ENCODE peak calls at places on chromosome 12, in ten cellular contexts. One of them, this sample, is unnamed. For H3K4me1 and H3K36me3, the result is how much of the 10 kb centered on the place peaks cover.

GRCh38 chr12:49108958-49109404 is 1.7 kb downstream of the LMBR1L start:
- DNase-seq in CD4-positive, CD25-positive, alpha-beta regulatory T cell: no peak
- DNase-seq in Panc1: no peak
- DNase-seq in astrocyte: no peak
- DNase-seq in CD8-positive, alpha-beta memory T cell: no peak
- DNase-seq in neural progenitor cell: no peak
- DNase-seq in naive thymus-derived CD4-positive, alpha-beta T cell: no peak
- DNase-seq in IMR-90: peak
- DNase-seq in body of pancreas: peak
- DNase-seq in tibial artery: peak
- DNase-seq in this sample: no peak

GRCh38 chr12:93657076-93657475 is 20.1 kb upstream of the CRADD start:
- DNase-seq in CD4-positive, CD25-positive, alpha-beta regulatory T cell: no peak
- DNase-seq in Panc1: no peak
- DNase-seq in astrocyte: no peak
- DNase-seq in CD8-positive, alpha-beta memory T cell: no peak
- DNase-seq in neural progenitor cell: no peak
- DNase-seq in naive thymus-derived CD4-positive, alpha-beta T cell: no peak
- DNase-seq in IMR-90: peak
- DNase-seq in body of pancreas: no peak
- DNase-seq in tibial artery: no peak
- DNase-seq in this sample: no peak

GRCh38 chr12:1949771-1950470 is 31.5 kb upstream of the CACNA2D4 start:
- DNase-seq in CD4-positive, CD25-positive, alpha-beta regulatory T cell: peak
- DNase-seq in Panc1: no peak
- DNase-seq in astrocyte: no peak
- DNase-seq in CD8-positive, alpha-beta memory T cell: no peak
- DNase-seq in neural progenitor cell: no peak
- DNase-seq in naive thymus-derived CD4-positive, alpha-beta T cell: no peak
- DNase-seq in IMR-90: no peak
- DNase-seq in body of pancreas: peak
- DNase-seq in tibial artery: no peak
- DNase-seq in this sample: no peak

GRCh38 chr12:98587084-98587483 is 6.4 kb upstream of the SLC25A3 start:
- DNase-seq in CD4-positive, CD25-positive, alpha-beta regulatory T cell: no peak
- DNase-seq in Panc1: no peak
- DNase-seq in astrocyte: no peak
- DNase-seq in CD8-positive, alpha-beta memory T cell: no peak
- DNase-seq in neural progenitor cell: no peak
- DNase-seq in naive thymus-derived CD4-positive, alpha-beta T cell: no peak
- DNase-seq in IMR-90: no peak
- DNase-seq in body of pancreas: no peak
- DNase-seq in tibial artery: no peak
- DNase-seq in this sample: no peak

GRCh38 chr12:93857279-93857894 is 180.2 kb downstream of the CRADD start:
- DNase-seq in CD4-positive, CD25-positive, alpha-beta regulatory T cell: no peak
- DNase-seq in Panc1: no peak
- DNase-seq in astrocyte: peak
- DNase-seq in CD8-positive, alpha-beta memory T cell: no peak
- DNase-seq in neural progenitor cell: no peak
- DNase-seq in naive thymus-derived CD4-positive, alpha-beta T cell: no peak
- DNase-seq in IMR-90: peak
- DNase-seq in body of pancreas: no peak
- DNase-seq in tibial artery: no peak
- DNase-seq in this sample: no peak

GRCh38 chr12:98653866-98654493 is 8.9 kb downstream of the APAF1 start:
- DNase-seq in CD4-positive, CD25-positive, alpha-beta regulatory T cell: peak
- DNase-seq in Panc1: no peak
- DNase-seq in astrocyte: peak
- DNase-seq in CD8-positive, alpha-beta memory T cell: no peak
- DNase-seq in neural progenitor cell: peak
- DNase-seq in naive thymus-derived CD4-positive, alpha-beta T cell: peak
- DNase-seq in IMR-90: peak
- DNase-seq in body of pancreas: no peak
- DNase-seq in tibial artery: no peak
- DNase-seq in this sample: peak

GRCh38 chr12:1769809-1770494 is 50.4 kb upstream of the LRTM2 start:
- DNase-seq in CD4-positive, CD25-positive, alpha-beta regulatory T cell: no peak
- DNase-seq in Panc1: no peak
- DNase-seq in astrocyte: no peak
- DNase-seq in CD8-positive, alpha-beta memory T cell: no peak
- DNase-seq in neural progenitor cell: no peak
- DNase-seq in naive thymus-derived CD4-positive, alpha-beta T cell: no peak
- DNase-seq in IMR-90: peak
- DNase-seq in body of pancreas: no peak
- DNase-seq in tibial artery: no peak
- DNase-seq in this sample: no peak

GRCh38 chr12:124581792-124582424 is 14.5 kb upstream of the NCOR2 start:
- DNase-seq in CD4-positive, CD25-positive, alpha-beta regulatory T cell: no peak
- DNase-seq in Panc1: no peak
- DNase-seq in astrocyte: no peak
- DNase-seq in CD8-positive, alpha-beta memory T cell: no peak
- DNase-seq in neural progenitor cell: no peak
- DNase-seq in naive thymus-derived CD4-positive, alpha-beta T cell: no peak
- DNase-seq in IMR-90: no peak
- DNase-seq in body of pancreas: no peak
- DNase-seq in tibial artery: no peak
- DNase-seq in this sample: no peak

GRCh38 chr12:42790761-42791151 is 201.2 kb upstream of the PRICKLE1 start:
- DNase-seq in CD4-positive, CD25-positive, alpha-beta regulatory T cell: no peak
- DNase-seq in Panc1: no peak
- DNase-seq in astrocyte: peak
- DNase-seq in CD8-positive, alpha-beta memory T cell: no peak
- DNase-seq in neural progenitor cell: no peak
- DNase-seq in naive thymus-derived CD4-positive, alpha-beta T cell: no peak
- DNase-seq in IMR-90: peak
- DNase-seq in body of pancreas: no peak
- DNase-seq in tibial artery: no peak
- DNase-seq in this sample: no peak

GRCh38 chr12:10131101-10131632 is 1.2 kb upstream of the CLEC7A start:
- DNase-seq in CD4-positive, CD25-positive, alpha-beta regulatory T cell: no peak
- DNase-seq in Panc1: no peak
- DNase-seq in astrocyte: no peak
- DNase-seq in CD8-positive, alpha-beta memory T cell: no peak
- DNase-seq in neural progenitor cell: no peak
- DNase-seq in naive thymus-derived CD4-positive, alpha-beta T cell: no peak
- DNase-seq in IMR-90: no peak
- DNase-seq in body of pancreas: no peak
- DNase-seq in tibial artery: no peak
- DNase-seq in this sample: no peak
- H3K4me1 ChIP-seq in CD4-positive, CD25-positive, alpha-beta regulatory T cell: under half
- H3K4me1 ChIP-seq in Panc1: under half
- H3K4me1 ChIP-seq in astrocyte: under half
- H3K4me1 ChIP-seq in CD8-positive, alpha-beta memory T cell: under half
- H3K4me1 ChIP-seq in neural progenitor cell: under half
- H3K4me1 ChIP-seq in naive thymus-derived CD4-positive, alpha-beta T cell: under half
- H3K4me1 ChIP-seq in IMR-90: under half
- H3K4me1 ChIP-seq in body of pancreas: under half
- H3K4me1 ChIP-seq in tibial artery: under half
- H3K4me1 ChIP-seq in this sample: under half

GRCh38 chr12:56255671-56256070 is 2.5 kb downstream of the ANKRD52 start:
- DNase-seq in CD4-positive, CD25-positive, alpha-beta regulatory T cell: no peak
- DNase-seq in Panc1: no peak
- DNase-seq in astrocyte: no peak
- DNase-seq in CD8-positive, alpha-beta memory T cell: no peak
- DNase-seq in neural progenitor cell: no peak
- DNase-seq in naive thymus-derived CD4-positive, alpha-beta T cell: no peak
- DNase-seq in IMR-90: no peak
- DNase-seq in body of pancreas: no peak
- DNase-seq in tibial artery: no peak
- DNase-seq in this sample: no peak
- H3K36me3 ChIP-seq in CD4-positive, CD25-positive, alpha-beta regulatory T cell: under half
- H3K36me3 ChIP-seq in Panc1: under half
- H3K36me3 ChIP-seq in astrocyte: under half
- H3K36me3 ChIP-seq in CD8-positive, alpha-beta memory T cell: under half
- H3K36me3 ChIP-seq in neural progenitor cell: under half
- H3K36me3 ChIP-seq in naive thymus-derived CD4-positive, alpha-beta T cell: half or more
- H3K36me3 ChIP-seq in IMR-90: half or more
- H3K36me3 ChIP-seq in body of pancreas: under half
- H3K36me3 ChIP-seq in tibial artery: half or more
- H3K36me3 ChIP-seq in this sample: under half

DNA sequence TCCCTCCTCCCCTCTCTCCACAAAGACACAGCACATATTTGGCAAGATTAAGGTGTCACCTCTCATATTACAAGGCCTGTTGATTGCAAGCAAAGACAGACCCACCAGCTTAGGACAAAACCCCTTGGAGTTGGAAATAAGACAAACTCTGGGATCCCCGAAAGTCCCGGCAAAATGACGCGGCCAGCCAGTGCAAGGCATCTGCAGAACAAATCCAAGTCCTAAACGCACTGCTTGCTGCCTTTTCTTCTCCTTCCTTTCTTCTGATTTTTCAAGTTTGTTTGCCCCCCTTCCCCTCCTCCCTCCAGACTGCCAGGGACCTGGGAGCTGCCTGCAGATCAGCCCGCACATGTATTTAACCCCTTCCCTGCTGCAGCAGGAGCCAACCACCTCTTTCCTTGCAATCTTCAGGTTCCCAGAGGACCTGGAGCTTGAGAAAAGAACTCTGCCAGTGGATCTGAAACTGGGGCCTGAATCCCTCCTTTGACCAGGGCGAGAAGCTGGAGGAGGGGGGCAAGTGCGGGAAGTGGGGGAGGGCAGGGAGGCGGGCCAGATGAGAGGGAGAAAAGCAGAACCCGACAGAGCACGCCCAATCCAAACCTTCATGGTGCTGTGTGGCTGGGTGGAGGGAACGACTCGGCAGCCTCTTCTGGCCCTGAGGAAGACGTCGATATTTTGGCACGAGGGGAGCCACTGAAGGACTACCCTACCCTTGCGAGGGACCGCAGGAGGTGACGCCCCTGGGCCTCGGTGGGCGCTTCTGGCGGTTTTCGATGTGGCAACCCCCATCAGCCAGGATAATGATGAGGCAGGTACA is 2.0 kb upstream of the NTF3 start:
- DNase-seq in CD4-positive, CD25-positive, alpha-beta regulatory T cell: no peak
- DNase-seq in Panc1: no peak
- DNase-seq in astrocyte: no peak
- DNase-seq in CD8-positive, alpha-beta memory T cell: no peak
- DNase-seq in neural progenitor cell: peak
- DNase-seq in naive thymus-derived CD4-positive, alpha-beta T cell: no peak
- DNase-seq in IMR-90: no peak
- DNase-seq in body of pancreas: no peak
- DNase-seq in tibial artery: no peak
- DNase-seq in this sample: no peak
- H3K4me3 ChIP-seq in CD4-positive, CD25-positive, alpha-beta regulatory T cell: no peak
- H3K4me3 ChIP-seq in Panc1: no peak
- H3K4me3 ChIP-seq in astrocyte: no peak
- H3K4me3 ChIP-seq in CD8-positive, alpha-beta memory T cell: no peak
- H3K4me3 ChIP-seq in neural progenitor cell: peak
- H3K4me3 ChIP-seq in naive thymus-derived CD4-positive, alpha-beta T cell: no peak
- H3K4me3 ChIP-seq in IMR-90: no peak
- H3K4me3 ChIP-seq in body of pancreas: no peak
- H3K4me3 ChIP-seq in tibial artery: peak
- H3K4me3 ChIP-seq in this sample: peak

DNA sequence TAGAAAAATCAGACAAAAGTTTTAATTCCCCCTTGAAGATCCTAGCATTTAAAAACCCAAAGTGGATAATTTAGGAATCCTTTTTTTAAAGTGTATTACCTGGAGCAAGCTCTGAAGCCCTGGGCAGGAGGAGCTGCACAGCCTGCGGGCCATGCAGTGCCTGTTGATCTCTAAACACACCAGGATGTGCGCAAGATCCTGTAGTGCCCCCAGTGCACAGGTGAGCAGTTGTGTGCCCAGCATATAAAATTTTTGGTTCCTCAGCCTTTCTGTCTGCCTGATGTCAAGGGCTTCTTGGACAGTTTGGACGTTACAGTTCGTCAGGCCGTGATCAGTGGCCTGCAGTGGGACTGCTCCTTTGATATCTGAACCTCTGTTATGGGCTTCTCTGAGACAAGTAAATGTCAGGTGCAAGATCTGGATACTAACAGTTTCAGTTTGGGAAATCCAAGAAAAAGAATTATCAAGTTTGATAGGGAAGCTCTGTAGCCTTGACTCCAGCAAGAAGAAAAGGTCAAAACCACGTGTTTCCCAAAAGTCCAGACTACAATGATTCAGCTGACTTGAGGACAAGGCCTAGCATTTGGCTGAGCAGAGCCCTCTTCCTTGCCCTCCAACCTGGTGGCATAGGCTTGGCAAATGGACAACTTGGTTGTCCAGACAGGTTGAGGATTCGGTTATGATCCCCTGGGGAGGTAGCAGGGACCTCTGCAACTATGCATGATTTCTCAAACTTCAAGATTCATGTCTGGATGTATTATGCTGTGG is 1.0 kb downstream of the ATXN7L3B start:
- DNase-seq in CD4-positive, CD25-positive, alpha-beta regulatory T cell: peak
- DNase-seq in Panc1: no peak
- DNase-seq in astrocyte: peak
- DNase-seq in CD8-positive, alpha-beta memory T cell: no peak
- DNase-seq in neural progenitor cell: no peak
- DNase-seq in naive thymus-derived CD4-positive, alpha-beta T cell: peak
- DNase-seq in IMR-90: no peak
- DNase-seq in body of pancreas: peak
- DNase-seq in tibial artery: no peak
- DNase-seq in this sample: no peak
- H3K4me1 ChIP-seq in CD4-positive, CD25-positive, alpha-beta regulatory T cell: under half
- H3K4me1 ChIP-seq in Panc1: under half
- H3K4me1 ChIP-seq in astrocyte: under half
- H3K4me1 ChIP-seq in CD8-positive, alpha-beta memory T cell: under half
- H3K4me1 ChIP-seq in neural progenitor cell: under half
- H3K4me1 ChIP-seq in naive thymus-derived CD4-positive, alpha-beta T cell: under half
- H3K4me1 ChIP-seq in IMR-90: under half
- H3K4me1 ChIP-seq in body of pancreas: under half
- H3K4me1 ChIP-seq in tibial artery: under half
- H3K4me1 ChIP-seq in this sample: under half

GRCh38 chr12:105204916-105205315 is 31.1 kb downstream of the APPL2 start:
- DNase-seq in CD4-positive, CD25-positive, alpha-beta regulatory T cell: no peak
- DNase-seq in Panc1: no peak
- DNase-seq in astrocyte: peak
- DNase-seq in CD8-positive, alpha-beta memory T cell: no peak
- DNase-seq in neural progenitor cell: no peak
- DNase-seq in naive thymus-derived CD4-positive, alpha-beta T cell: no peak
- DNase-seq in IMR-90: peak
- DNase-seq in body of pancreas: no peak
- DNase-seq in tibial artery: no peak
- DNase-seq in this sample: no peak
- H3K36me3 ChIP-seq in CD4-positive, CD25-positive, alpha-beta regulatory T cell: half or more
- H3K36me3 ChIP-seq in Panc1: under half
- H3K36me3 ChIP-seq in astrocyte: under half
- H3K36me3 ChIP-seq in CD8-positive, alpha-beta memory T cell: under half
- H3K36me3 ChIP-seq in neural progenitor cell: under half
- H3K36me3 ChIP-seq in naive thymus-derived CD4-positive, alpha-beta T cell: half or more
- H3K36me3 ChIP-seq in IMR-90: half or more
- H3K36me3 ChIP-seq in body of pancreas: under half
- H3K36me3 ChIP-seq in tibial artery: half or more
- H3K36me3 ChIP-seq in this sample: under half